ENCODE peak calls at places on chromosomes 13 and 19, in four cellular contexts. E is K562, C is SK-N-SH, J is HepG2. L is an unnamed sample.

GRCh38 chr19:50705422-50706019 is 14.1 kb downstream of the SHANK1 start:
- DNase-seq in E (peak; percentile 84), J (peak; percentile 18), C (peak; percentile 87), L (peak; percentile 56)

GRCh38 chr13:96762876-96763275 is 231.4 kb downstream of the OXGR1 start:
- DNase-seq in J (no peak), E (no peak), C (no peak), L (no peak)

GRCh38 chr13:112652512-112653458 is 37.1 kb upstream of the ATP11A start:
- DNase-seq in J (no peak), E (no peak), C (no peak), L (no peak)

GRCh38 chr13:89375839-89376238 is 1704.7 kb downstream of the SLITRK5 start:
- DNase-seq in C (no peak), J (no peak), E (no peak), L (no peak)

GRCh38 chr13:109968876-109969577 is 182.6 kb upstream of the IRS2 start:
- DNase-seq in C (no peak), E (no peak), J (no peak), L (no peak)

GRCh38 chr19:10593820-10594637 is 6.9 kb upstream of the AP1M2 start:
- DNase-seq in C (no peak), J (no peak), E (no peak), L (no peak)

GRCh38 chr19:16946951-16947940 is 58.4 kb downstream of the F2RL3 start:
- DNase-seq in E (no peak), J (no peak), C (no peak), L (no peak)

GRCh38 chr13:41942462-41943094 is 18.3 kb downstream of the VWA8 start:
- DNase-seq in E (no peak), C (no peak), J (no peak), L (no peak)

GRCh38 chr19:14497347-14497921 is 1.5 kb upstream of the GIPC1 start:
- DNase-seq in E (no peak), J (peak; percentile 74), C (no peak), L (no peak)

GRCh38 chr19:39390460-39390758 is 497 bp downstream of the PAF1 start:
- DNase-seq in E (no peak), J (no peak), C (no peak), L (peak; percentile 84)

GRCh38 chr19:14519245-14519859 is 1.2 kb upstream of the DNAJB1 start:
- DNase-seq in E (no peak), C (no peak), J (no peak), L (no peak)

GRCh38 chr19:7989071-7989575 is 16.3 kb downstream of the ELAVL1 start:
- DNase-seq in E (no peak), C (no peak), J (no peak), L (no peak)
- H3K4me2 ChIP-seq in E (no peak overlapping the region), C (no peak overlapping the region), J (no peak overlapping the region), L (no peak overlapping the region)

DNA sequence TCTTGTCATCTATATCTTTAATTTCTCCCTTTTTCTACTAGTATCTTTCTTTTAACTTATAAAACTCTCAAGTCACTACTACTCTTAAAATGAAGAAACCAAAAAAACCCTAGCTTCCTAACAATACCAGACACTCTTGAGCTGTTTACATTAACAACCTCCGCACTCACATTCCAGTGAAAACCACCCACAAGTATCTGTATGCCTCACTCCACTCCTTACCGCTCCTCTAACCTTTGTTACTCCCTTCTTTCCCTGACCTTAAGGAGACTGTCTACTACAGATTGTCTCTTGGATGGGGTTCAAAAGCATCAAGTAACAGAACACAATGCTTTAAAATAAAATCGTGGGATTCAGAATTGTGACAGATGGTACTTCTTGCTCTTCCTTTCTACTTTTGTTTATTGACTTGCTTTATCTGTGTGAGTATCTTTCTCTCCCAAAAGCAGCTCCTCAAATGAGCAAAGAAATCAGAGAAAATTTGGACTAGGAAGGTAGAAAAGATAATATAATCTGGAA is 110.0 kb upstream of the FBXL3 start:
- DNase-seq in E (no peak), C (no peak), J (no peak), L (no peak)
- TF ChIP-seq ELF1 in E (no peak), C (no peak), J (no peak), L (no peak)

GRCh38 chr13:35346494-35346893 is 130.0 kb downstream of the MAB21L1 start:
- DNase-seq in E (no peak), C (no peak), J (no peak), L (no peak)
- TF ChIP-seq RAD21 in E (no peak), C (no peak), J (no peak), L (no peak)

GRCh38 chr13:100523994-100524393 is 64.6 kb downstream of the GGACT start:
- DNase-seq in J (no peak), E (no peak), C (no peak), L (no peak)

GRCh38 chr13:100520936-100521765 is 67.4 kb downstream of the GGACT start:
- DNase-seq in J (no peak), E (no peak), C (no peak), L (no peak)

GRCh38 chr13:100519626-100520025 is 69.0 kb downstream of the GGACT start:
- DNase-seq in J (no peak), E (no peak), C (no peak), L (no peak)

GRCh38 chr13:100523437-100523836 is 65.2 kb downstream of the GGACT start:
- DNase-seq in J (no peak), E (no peak), C (no peak), L (no peak)

GRCh38 chr13:100521912-100522490 is 66.6 kb downstream of the GGACT start:
- DNase-seq in C (no peak), J (no peak), E (no peak), L (no peak)
- H3K4me2 ChIP-seq in C (no peak overlapping the region), J (no peak overlapping the region), E (no peak overlapping the region), L (no peak overlapping the region)

GRCh38 chr19:5829567-5830315 is 9.8 kb downstream of the FUT6 start:
- DNase-seq in J (no peak), C (no peak), E (no peak), L (no peak)
- TF ChIP-seq ELF1 in J (no peak), C (no peak), E (no peak), L (no peak)

GRCh38 chr19:24101459-24102122 is 14.6 kb downstream of the ZNF254 start:
- DNase-seq in C (no peak), E (no peak), J (no peak), L (no peak)
- TF ChIP-seq RAD21 in C (no peak), E (no peak), J (no peak), L (no peak)

DNA sequence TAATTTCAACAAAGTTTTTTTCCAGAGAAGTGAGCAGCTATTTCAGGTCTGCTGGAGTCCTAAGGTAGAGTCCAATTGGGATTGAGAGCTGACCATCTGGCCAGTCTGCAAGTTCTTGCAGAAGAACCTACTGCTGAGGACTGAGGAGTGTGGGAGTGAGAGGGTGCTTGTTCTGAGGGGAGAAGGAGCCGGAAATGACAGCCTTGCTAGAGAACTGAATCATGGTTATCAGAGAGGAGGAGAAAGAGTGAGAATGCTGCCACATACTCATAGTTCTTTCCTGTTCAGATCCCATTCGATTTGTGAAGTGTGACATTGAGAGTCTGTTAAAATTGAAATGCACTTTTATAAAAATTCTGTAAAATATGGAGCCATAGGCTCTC is 350.0 kb downstream of the KCNRG start:
- DNase-seq in C (no peak), J (no peak), E (no peak), L (no peak)
- H3K4me2 ChIP-seq in C (no peak overlapping the region), J (peak overlapping the region; percentile 67), E (no peak overlapping the region), L (no peak overlapping the region)

DNA sequence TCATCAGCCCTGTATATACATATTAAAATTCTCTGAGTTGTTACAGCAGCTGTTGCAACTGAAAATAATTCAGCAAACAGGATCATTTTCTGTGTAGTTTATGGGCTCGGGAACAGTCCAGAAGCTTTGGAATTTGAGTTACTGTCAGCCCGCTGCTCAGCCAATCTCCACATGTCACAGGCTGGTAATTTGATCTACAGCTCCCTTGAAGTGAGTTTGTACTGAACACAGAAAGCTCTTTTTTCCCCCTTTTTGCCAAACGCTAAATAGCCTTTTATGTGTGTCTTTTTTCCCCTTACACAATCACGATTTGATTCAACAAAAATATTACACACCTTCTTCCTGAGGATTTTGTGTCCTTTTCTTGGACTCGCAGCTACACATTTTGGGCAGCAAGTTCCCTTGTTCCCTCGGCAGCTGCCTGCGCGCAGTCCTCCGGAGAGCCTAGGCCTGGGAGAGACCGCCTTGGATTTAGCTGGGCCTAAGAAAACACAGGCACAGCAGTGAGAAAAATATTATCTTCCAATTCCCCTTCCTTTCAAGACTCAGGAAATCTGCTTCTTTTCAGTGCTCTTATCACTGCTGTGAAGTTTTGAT is 371.4 kb downstream of the KCNRG start:
- DNase-seq in C (no peak), E (no peak), J (no peak), L (no peak)
- TF ChIP-seq ELF1 in C (no peak), E (no peak), J (no peak), L (no peak)

DNA sequence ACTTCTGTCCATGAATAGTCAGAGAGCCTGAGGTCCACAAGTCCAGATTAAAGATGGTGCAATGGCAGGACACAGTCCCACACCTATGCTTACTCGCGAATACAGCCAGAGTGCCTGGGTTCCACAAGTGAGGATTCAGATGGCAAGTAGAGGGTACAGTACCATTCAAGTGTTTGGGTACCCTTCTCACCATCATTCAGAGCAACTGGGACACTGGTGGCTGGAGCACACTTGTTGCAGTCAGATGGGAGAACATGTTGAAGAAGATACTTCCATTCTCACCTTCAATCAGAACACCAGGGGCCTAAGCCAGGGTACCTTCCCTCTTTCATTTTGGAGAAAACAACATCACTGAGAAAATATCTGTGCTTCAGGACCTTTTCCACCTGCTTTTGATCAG is 43.7 kb upstream of the ZNF599 start:
- DNase-seq in E (no peak), J (no peak), C (no peak), L (no peak)
- TF ChIP-seq RAD21 in E (no peak), J (no peak), C (no peak), L (no peak)

DNA sequence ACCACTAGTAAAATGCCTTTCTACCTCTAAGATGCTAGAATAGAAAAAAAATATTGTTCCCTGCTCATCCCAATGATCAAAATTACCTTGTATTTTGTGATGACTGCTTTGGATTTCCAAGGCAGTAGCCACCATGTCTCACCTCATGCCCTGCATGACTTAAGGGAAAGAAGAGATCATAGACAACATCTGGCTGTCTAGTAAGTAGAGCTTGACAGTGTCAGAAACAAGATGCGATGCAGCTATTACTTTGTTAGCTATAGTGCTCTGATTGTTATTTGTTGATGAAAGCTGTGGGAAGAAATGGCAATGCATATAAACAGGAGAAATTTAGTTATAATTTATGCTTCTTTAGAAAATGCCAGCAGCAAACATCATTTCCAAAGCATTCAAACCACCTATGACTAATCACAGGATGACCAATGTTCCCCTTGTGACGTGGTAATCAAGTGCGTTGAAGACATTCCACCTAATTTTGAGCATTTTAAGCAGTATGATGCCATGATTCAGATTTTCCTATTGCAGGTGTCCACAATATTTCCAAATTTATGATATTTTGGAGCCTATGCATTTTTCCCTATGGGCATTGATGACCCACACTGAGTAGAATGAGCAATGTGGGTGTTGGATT is 308.3 kb downstream of the KCNRG start:
- DNase-seq in C (no peak), J (no peak), E (no peak), L (peak; percentile 12)
- H3K4me2 ChIP-seq in C (no peak overlapping the region), J (no peak overlapping the region), E (no peak overlapping the region), L (peak overlapping the region; percentile 25)